ENCODE peak calls at places on chromosomes 1 and 21, in ten cellular contexts. One of them, this sample, is unnamed.

GRCh38 chr1:71080178-71080781 is 555 bp downstream of the ZRANB2 start:
- DNase-seq in KBM-7: peak
- DNase-seq in dorsolateral prefrontal cortex: no peak
- DNase-seq in NCI-H1930: no peak
- DNase-seq in activated T-cell treated with anti-CD3 and anti-CD28 coated beads, Interleukin-2, amount 50 U/mL, for 4 hours: no peak
- DNase-seq in NCI-H510A treated with DMSO at 0.1 percent for 48 hours: peak
- DNase-seq in activated naive CD8-positive, alpha-beta T cell treated with anti-CD3 and anti-CD28 coated beads for 36 hours: no peak
- DNase-seq in GM03348: peak
- DNase-seq in neural crest cell: no peak
- DNase-seq in CD8-positive, alpha-beta memory T cell: no peak
- DNase-seq in this sample: peak

GRCh38 chr1:147664206-147664605 is 6.1 kb downstream of the ACP6 start:
- DNase-seq in NCI-H1930: no peak
- DNase-seq in activated T-cell treated with anti-CD3 and anti-CD28 coated beads, Interleukin-2, amount 50 U/mL, for 4 hours: no peak
- DNase-seq in NCI-H510A treated with DMSO at 0.1 percent for 48 hours: no peak
- DNase-seq in GM03348: no peak
- DNase-seq in activated naive CD8-positive, alpha-beta T cell treated with anti-CD3 and anti-CD28 coated beads for 36 hours: no peak
- DNase-seq in dorsolateral prefrontal cortex: no peak
- DNase-seq in CD8-positive, alpha-beta memory T cell: no peak
- DNase-seq in KBM-7: no peak
- DNase-seq in neural crest cell: no peak
- DNase-seq in this sample: no peak

GRCh38 chr1:87418048-87418447 is 89.4 kb downstream of the LMO4 start:
- DNase-seq in activated T-cell treated with anti-CD3 and anti-CD28 coated beads, Interleukin-2, amount 50 U/mL, for 4 hours: no peak
- DNase-seq in dorsolateral prefrontal cortex: no peak
- DNase-seq in neural crest cell: no peak
- DNase-seq in GM03348: no peak
- DNase-seq in NCI-H510A treated with DMSO at 0.1 percent for 48 hours: no peak
- DNase-seq in CD8-positive, alpha-beta memory T cell: no peak
- DNase-seq in activated naive CD8-positive, alpha-beta T cell treated with anti-CD3 and anti-CD28 coated beads for 36 hours: no peak
- DNase-seq in NCI-H1930: no peak
- DNase-seq in KBM-7: no peak
- DNase-seq in this sample: no peak

GRCh38 chr1:39181311-39181710 is 23.2 kb upstream of the MACF1 start:
- DNase-seq in activated T-cell treated with anti-CD3 and anti-CD28 coated beads, Interleukin-2, amount 50 U/mL, for 4 hours: no peak
- DNase-seq in NCI-H510A treated with DMSO at 0.1 percent for 48 hours: no peak
- DNase-seq in KBM-7: no peak
- DNase-seq in GM03348: no peak
- DNase-seq in NCI-H1930: no peak
- DNase-seq in dorsolateral prefrontal cortex: no peak
- DNase-seq in neural crest cell: no peak
- DNase-seq in activated naive CD8-positive, alpha-beta T cell treated with anti-CD3 and anti-CD28 coated beads for 36 hours: no peak
- DNase-seq in CD8-positive, alpha-beta memory T cell: no peak
- DNase-seq in this sample: no peak

GRCh38 chr1:48676376-48676775 is 100.3 kb downstream of the BEND5 start:
- DNase-seq in CD8-positive, alpha-beta memory T cell: no peak
- DNase-seq in NCI-H1930: no peak
- DNase-seq in GM03348: no peak
- DNase-seq in neural crest cell: no peak
- DNase-seq in dorsolateral prefrontal cortex: no peak
- DNase-seq in KBM-7: no peak
- DNase-seq in activated T-cell treated with anti-CD3 and anti-CD28 coated beads, Interleukin-2, amount 50 U/mL, for 4 hours: no peak
- DNase-seq in activated naive CD8-positive, alpha-beta T cell treated with anti-CD3 and anti-CD28 coated beads for 36 hours: no peak
- DNase-seq in NCI-H510A treated with DMSO at 0.1 percent for 48 hours: no peak
- DNase-seq in this sample: no peak

GRCh38 chr1:64920936-64921589 is 45.3 kb downstream of the JAK1 start:
- DNase-seq in CD8-positive, alpha-beta memory T cell: no peak
- DNase-seq in GM03348: peak
- DNase-seq in activated naive CD8-positive, alpha-beta T cell treated with anti-CD3 and anti-CD28 coated beads for 36 hours: no peak
- DNase-seq in activated T-cell treated with anti-CD3 and anti-CD28 coated beads, Interleukin-2, amount 50 U/mL, for 4 hours: no peak
- DNase-seq in NCI-H510A treated with DMSO at 0.1 percent for 48 hours: no peak
- DNase-seq in KBM-7: no peak
- DNase-seq in neural crest cell: no peak
- DNase-seq in NCI-H1930: no peak
- DNase-seq in dorsolateral prefrontal cortex: no peak
- DNase-seq in this sample: no peak

GRCh38 chr1:145837658-145838057 is 7.8 kb upstream of the NUDT17 start:
- DNase-seq in NCI-H1930: no peak
- DNase-seq in neural crest cell: no peak
- DNase-seq in GM03348: no peak
- DNase-seq in KBM-7: no peak
- DNase-seq in CD8-positive, alpha-beta memory T cell: no peak
- DNase-seq in dorsolateral prefrontal cortex: no peak
- DNase-seq in activated T-cell treated with anti-CD3 and anti-CD28 coated beads, Interleukin-2, amount 50 U/mL, for 4 hours: no peak
- DNase-seq in NCI-H510A treated with DMSO at 0.1 percent for 48 hours: no peak
- DNase-seq in activated naive CD8-positive, alpha-beta T cell treated with anti-CD3 and anti-CD28 coated beads for 36 hours: no peak
- DNase-seq in this sample: no peak

GRCh38 chr21:14550200-14550599 is 4.1 kb upstream of the SAMSN1 start:
- DNase-seq in NCI-H1930: no peak
- DNase-seq in activated T-cell treated with anti-CD3 and anti-CD28 coated beads, Interleukin-2, amount 50 U/mL, for 4 hours: no peak
- DNase-seq in neural crest cell: no peak
- DNase-seq in activated naive CD8-positive, alpha-beta T cell treated with anti-CD3 and anti-CD28 coated beads for 36 hours: no peak
- DNase-seq in NCI-H510A treated with DMSO at 0.1 percent for 48 hours: no peak
- DNase-seq in GM03348: no peak
- DNase-seq in CD8-positive, alpha-beta memory T cell: no peak
- DNase-seq in KBM-7: peak
- DNase-seq in dorsolateral prefrontal cortex: no peak
- DNase-seq in this sample: no peak

GRCh38 chr1:59502009-59502691 is 205.3 kb downstream of the FGGY start:
- DNase-seq in neural crest cell: no peak
- DNase-seq in activated T-cell treated with anti-CD3 and anti-CD28 coated beads, Interleukin-2, amount 50 U/mL, for 4 hours: no peak
- DNase-seq in GM03348: no peak
- DNase-seq in KBM-7: no peak
- DNase-seq in dorsolateral prefrontal cortex: no peak
- DNase-seq in CD8-positive, alpha-beta memory T cell: no peak
- DNase-seq in activated naive CD8-positive, alpha-beta T cell treated with anti-CD3 and anti-CD28 coated beads for 36 hours: no peak
- DNase-seq in NCI-H510A treated with DMSO at 0.1 percent for 48 hours: no peak
- DNase-seq in NCI-H1930: no peak
- DNase-seq in this sample: no peak

GRCh38 chr21:28642891-28643290 is 349.8 kb downstream of the LTN1 start:
- DNase-seq in KBM-7: no peak
- DNase-seq in activated T-cell treated with anti-CD3 and anti-CD28 coated beads, Interleukin-2, amount 50 U/mL, for 4 hours: no peak
- DNase-seq in NCI-H1930: no peak
- DNase-seq in NCI-H510A treated with DMSO at 0.1 percent for 48 hours: no peak
- DNase-seq in GM03348: no peak
- DNase-seq in CD8-positive, alpha-beta memory T cell: no peak
- DNase-seq in dorsolateral prefrontal cortex: no peak
- DNase-seq in neural crest cell: no peak
- DNase-seq in activated naive CD8-positive, alpha-beta T cell treated with anti-CD3 and anti-CD28 coated beads for 36 hours: no peak
- DNase-seq in this sample: no peak

GRCh38 chr1:19750101-19750881 is 49.4 kb downstream of the TMCO4 start:
- DNase-seq in NCI-H510A treated with DMSO at 0.1 percent for 48 hours: no peak
- DNase-seq in activated naive CD8-positive, alpha-beta T cell treated with anti-CD3 and anti-CD28 coated beads for 36 hours: no peak
- DNase-seq in NCI-H1930: no peak
- DNase-seq in neural crest cell: no peak
- DNase-seq in GM03348: peak
- DNase-seq in CD8-positive, alpha-beta memory T cell: no peak
- DNase-seq in KBM-7: no peak
- DNase-seq in activated T-cell treated with anti-CD3 and anti-CD28 coated beads, Interleukin-2, amount 50 U/mL, for 4 hours: no peak
- DNase-seq in dorsolateral prefrontal cortex: no peak
- DNase-seq in this sample: no peak

GRCh38 chr1:211948377-211948776 is 87.0 kb downstream of the INTS7 start:
- DNase-seq in neural crest cell: no peak
- DNase-seq in activated T-cell treated with anti-CD3 and anti-CD28 coated beads, Interleukin-2, amount 50 U/mL, for 4 hours: no peak
- DNase-seq in CD8-positive, alpha-beta memory T cell: no peak
- DNase-seq in NCI-H510A treated with DMSO at 0.1 percent for 48 hours: no peak
- DNase-seq in NCI-H1930: no peak
- DNase-seq in KBM-7: no peak
- DNase-seq in GM03348: no peak
- DNase-seq in dorsolateral prefrontal cortex: no peak
- DNase-seq in activated naive CD8-positive, alpha-beta T cell treated with anti-CD3 and anti-CD28 coated beads for 36 hours: no peak
- DNase-seq in this sample: no peak

GRCh38 chr1:110607663-110608230 is 1.6 kb upstream of the KCNA2 start:
- DNase-seq in KBM-7: no peak
- DNase-seq in neural crest cell: no peak
- DNase-seq in GM03348: no peak
- DNase-seq in NCI-H510A treated with DMSO at 0.1 percent for 48 hours: no peak
- DNase-seq in activated T-cell treated with anti-CD3 and anti-CD28 coated beads, Interleukin-2, amount 50 U/mL, for 4 hours: no peak
- DNase-seq in activated naive CD8-positive, alpha-beta T cell treated with anti-CD3 and anti-CD28 coated beads for 36 hours: no peak
- DNase-seq in CD8-positive, alpha-beta memory T cell: no peak
- DNase-seq in NCI-H1930: no peak
- DNase-seq in dorsolateral prefrontal cortex: peak
- DNase-seq in this sample: no peak

GRCh38 chr1:23627065-23627464 is 64.5 kb upstream of the RPL11 start:
- DNase-seq in neural crest cell: no peak
- DNase-seq in activated naive CD8-positive, alpha-beta T cell treated with anti-CD3 and anti-CD28 coated beads for 36 hours: no peak
- DNase-seq in dorsolateral prefrontal cortex: no peak
- DNase-seq in NCI-H510A treated with DMSO at 0.1 percent for 48 hours: no peak
- DNase-seq in GM03348: no peak
- DNase-seq in NCI-H1930: no peak
- DNase-seq in activated T-cell treated with anti-CD3 and anti-CD28 coated beads, Interleukin-2, amount 50 U/mL, for 4 hours: no peak
- DNase-seq in CD8-positive, alpha-beta memory T cell: no peak
- DNase-seq in KBM-7: no peak
- DNase-seq in this sample: peak

GRCh38 chr1:7893529-7894180 is 40.8 kb upstream of the UTS2 start:
- DNase-seq in KBM-7: no peak
- DNase-seq in NCI-H1930: no peak
- DNase-seq in activated T-cell treated with anti-CD3 and anti-CD28 coated beads, Interleukin-2, amount 50 U/mL, for 4 hours: no peak
- DNase-seq in activated naive CD8-positive, alpha-beta T cell treated with anti-CD3 and anti-CD28 coated beads for 36 hours: no peak
- DNase-seq in dorsolateral prefrontal cortex: no peak
- DNase-seq in neural crest cell: no peak
- DNase-seq in CD8-positive, alpha-beta memory T cell: no peak
- DNase-seq in GM03348: peak
- DNase-seq in NCI-H510A treated with DMSO at 0.1 percent for 48 hours: no peak
- DNase-seq in this sample: no peak

GRCh38 chr1:58909162-58909560 is 125.3 kb upstream of the JUN start:
- DNase-seq in dorsolateral prefrontal cortex: no peak
- DNase-seq in CD8-positive, alpha-beta memory T cell: no peak
- DNase-seq in neural crest cell: no peak
- DNase-seq in GM03348: peak
- DNase-seq in KBM-7: peak
- DNase-seq in activated T-cell treated with anti-CD3 and anti-CD28 coated beads, Interleukin-2, amount 50 U/mL, for 4 hours: no peak
- DNase-seq in NCI-H1930: no peak
- DNase-seq in activated naive CD8-positive, alpha-beta T cell treated with anti-CD3 and anti-CD28 coated beads for 36 hours: no peak
- DNase-seq in NCI-H510A treated with DMSO at 0.1 percent for 48 hours: no peak
- DNase-seq in this sample: no peak

GRCh38 chr21:25509862-25510261 is 97.4 kb downstream of the MRPL39 start:
- DNase-seq in NCI-H510A treated with DMSO at 0.1 percent for 48 hours: no peak
- DNase-seq in activated T-cell treated with anti-CD3 and anti-CD28 coated beads, Interleukin-2, amount 50 U/mL, for 4 hours: no peak
- DNase-seq in GM03348: no peak
- DNase-seq in KBM-7: no peak
- DNase-seq in neural crest cell: no peak
- DNase-seq in dorsolateral prefrontal cortex: no peak
- DNase-seq in NCI-H1930: no peak
- DNase-seq in activated naive CD8-positive, alpha-beta T cell treated with anti-CD3 and anti-CD28 coated beads for 36 hours: no peak
- DNase-seq in CD8-positive, alpha-beta memory T cell: no peak
- DNase-seq in this sample: no peak

GRCh38 chr1:231828182-231828920 is 201.8 kb downstream of the DISC1 start:
- DNase-seq in CD8-positive, alpha-beta memory T cell: no peak
- DNase-seq in KBM-7: no peak
- DNase-seq in activated T-cell treated with anti-CD3 and anti-CD28 coated beads, Interleukin-2, amount 50 U/mL, for 4 hours: no peak
- DNase-seq in activated naive CD8-positive, alpha-beta T cell treated with anti-CD3 and anti-CD28 coated beads for 36 hours: no peak
- DNase-seq in neural crest cell: no peak
- DNase-seq in NCI-H1930: no peak
- DNase-seq in GM03348: peak
- DNase-seq in NCI-H510A treated with DMSO at 0.1 percent for 48 hours: no peak
- DNase-seq in dorsolateral prefrontal cortex: no peak
- DNase-seq in this sample: no peak

GRCh38 chr1:225813250-225813964 is 3.5 kb downstream of the EPHX1 start:
- DNase-seq in neural crest cell: no peak
- DNase-seq in CD8-positive, alpha-beta memory T cell: no peak
- DNase-seq in activated naive CD8-positive, alpha-beta T cell treated with anti-CD3 and anti-CD28 coated beads for 36 hours: no peak
- DNase-seq in KBM-7: peak
- DNase-seq in GM03348: peak
- DNase-seq in dorsolateral prefrontal cortex: no peak
- DNase-seq in NCI-H1930: no peak
- DNase-seq in activated T-cell treated with anti-CD3 and anti-CD28 coated beads, Interleukin-2, amount 50 U/mL, for 4 hours: no peak
- DNase-seq in NCI-H510A treated with DMSO at 0.1 percent for 48 hours: peak
- DNase-seq in this sample: no peak

GRCh38 chr1:108000620-108001105 is 35.7 kb upstream of the VAV3 start:
- DNase-seq in KBM-7: no peak
- DNase-seq in NCI-H1930: no peak
- DNase-seq in neural crest cell: no peak
- DNase-seq in activated naive CD8-positive, alpha-beta T cell treated with anti-CD3 and anti-CD28 coated beads for 36 hours: no peak
- DNase-seq in activated T-cell treated with anti-CD3 and anti-CD28 coated beads, Interleukin-2, amount 50 U/mL, for 4 hours: no peak
- DNase-seq in NCI-H510A treated with DMSO at 0.1 percent for 48 hours: no peak
- DNase-seq in CD8-positive, alpha-beta memory T cell: no peak
- DNase-seq in dorsolateral prefrontal cortex: no peak
- DNase-seq in GM03348: no peak
- DNase-seq in this sample: no peak

This sample was measured in naive thymus-derived CD8-positive, alpha-beta T cell.